ENCODE peak calls at places on chromosome 13, in four cellular contexts. U is SK-N-SH, J is choroid plexus epithelial cell, L is PC-9. I is an unnamed sample.

GRCh38 chr13:47121092-47121763 is 224.4 kb upstream of the HTR2A start:
- DNase-seq in U (no peak), J (no peak), L (no peak), I (no peak)

GRCh38 chr13:26909515-26909914 is 148.9 kb upstream of the GPR12 start:
- DNase-seq in U (no peak), J (no peak), L (no peak), I (no peak)

GRCh38 chr13:95644611-95645052 is at the start of gene DZIP1:
- DNase-seq in U (peak), J (peak), L (no peak), I (peak)

GRCh38 chr13:64278493-64278892 is 2862.8 kb upstream of the PCDH20 start:
- DNase-seq in U (no peak), J (peak), L (peak), I (peak)

GRCh38 chr13:111387026-111387871 is 66.8 kb downstream of the TEX29 start:
- DNase-seq in U (no peak), J (no peak), L (no peak), I (no peak)

GRCh38 chr13:99895999-99896695 is 75.4 kb downstream of the ZIC5 start:
- DNase-seq in U (peak), J (no peak), L (no peak), I (no peak)

GRCh38 chr13:27678306-27679040 is 56.8 kb downstream of the POLR1D start:
- DNase-seq in U (no peak), J (no peak), L (no peak), I (no peak)

GRCh38 chr13:27261376-27261775 is 9.3 kb upstream of the RASL11A start:
- DNase-seq in U (no peak), J (no peak), L (peak), I (no peak)

GRCh38 chr13:78326608-78327007 is 276.7 kb downstream of the POU4F1 start:
- DNase-seq in U (peak), J (no peak), L (no peak), I (peak)

GRCh38 chr13:33316890-33317289 is 31.3 kb upstream of the STARD13 start:
- DNase-seq in U (no peak), J (no peak), L (no peak), I (no peak)

GRCh38 chr13:62137629-62138405 is 722.2 kb upstream of the PCDH20 start:
- DNase-seq in U (no peak), J (no peak), L (no peak), I (no peak)

GRCh38 chr13:68897331-68897730 is 1210.3 kb upstream of the ATXN8OS start:
- DNase-seq in U (no peak), J (no peak), L (no peak), I (no peak)

GRCh38 chr13:93320942-93321341 is 94.3 kb downstream of the GPC6 start:
- DNase-seq in U (no peak), J (peak), L (no peak), I (peak)

GRCh38 chr13:106117035-106117434 is 418.4 kb downstream of the EFNB2 start:
- DNase-seq in U (peak), J (peak), L (peak), I (no peak)

GRCh38 chr13:73681779-73682178 is 452.4 kb downstream of the KLF12 start:
- DNase-seq in U (no peak), J (no peak), L (no peak), I (no peak)

DNA sequence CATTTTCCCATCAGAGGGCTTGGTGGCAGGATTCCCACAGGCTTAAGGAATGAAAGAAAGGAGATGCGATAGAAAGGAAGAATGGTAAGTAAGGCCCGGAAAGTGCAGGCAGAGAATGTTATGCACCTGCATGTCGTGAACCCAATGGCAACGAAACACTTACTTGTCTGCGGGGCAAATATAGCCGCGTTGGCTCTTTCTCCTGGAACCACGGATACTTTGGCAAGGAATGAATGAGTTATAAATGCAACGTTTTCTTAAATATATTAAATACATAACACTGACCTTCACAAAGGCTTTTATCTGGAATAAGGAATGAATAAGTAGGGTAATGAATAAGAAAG is 192.1 kb downstream of the KATNAL1 start:
- DNase-seq in U (no peak), J (no peak), L (no peak), I (no peak)
- H3K4me3 ChIP-seq in U (peak), J (peak), L (peak), I (peak)

DNA sequence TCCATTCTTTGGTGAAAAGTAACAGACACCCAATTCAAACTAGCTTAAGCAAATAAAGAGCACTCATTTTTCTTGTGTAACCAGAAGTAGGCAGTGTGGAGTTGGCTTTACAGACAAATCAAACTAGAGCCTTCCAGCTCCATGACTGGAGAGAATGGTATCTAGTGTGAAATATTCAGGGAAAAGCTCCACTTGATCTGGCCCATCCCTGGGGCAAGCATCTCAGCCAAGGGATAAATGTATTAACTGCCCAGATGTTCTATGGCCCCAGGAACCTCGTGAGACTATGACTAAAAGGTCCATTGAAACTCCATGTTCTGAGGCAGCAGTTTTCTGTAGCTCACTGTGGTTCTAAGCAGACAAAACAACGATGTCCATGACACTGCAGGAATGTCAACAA is 49.9 kb downstream of the TBC1D4 start:
- DNase-seq in U (no peak), J (peak), L (no peak), I (peak)
- TF ChIP-seq CTCF in U (no peak), J (peak), L (no peak), I (peak)

DNA sequence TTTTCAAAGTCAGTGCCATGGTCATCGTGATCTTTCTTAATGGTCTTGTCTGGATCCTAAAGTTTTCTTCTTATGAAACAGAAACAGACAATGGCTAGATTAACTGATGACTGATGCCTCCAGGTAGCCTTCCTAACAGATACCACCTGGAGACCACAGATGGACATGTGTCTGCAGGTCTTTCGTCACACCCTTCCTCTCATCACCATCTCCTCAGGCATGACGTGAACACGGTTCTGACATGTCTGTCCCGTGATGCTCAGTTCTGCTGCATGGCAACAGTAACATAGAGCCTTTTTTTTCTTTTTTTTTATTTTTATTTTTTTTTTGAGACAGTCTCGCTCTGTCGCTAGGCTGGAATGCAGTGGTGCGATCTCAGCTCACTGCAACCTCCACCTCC is 13.1 kb upstream of the LAMP1 start:
- DNase-seq in U (no peak), J (no peak), L (no peak), I (no peak)
- H3K4me3 ChIP-seq in U (no peak), J (no peak), L (no peak), I (no peak)

GRCh38 chr13:41649659-41650058 is 192.3 kb downstream of the RGCC start:
- DNase-seq in U (no peak), J (peak), L (no peak), I (peak)
- TF ChIP-seq CTCF in U (peak), J (peak), L (no peak), I (peak)